ENCODE peak calls at places on chromosome 4, in six cellular contexts. X, Y, H, M, Z and D are unnamed samples.

GRCh38 chr4:74267998-74268606 is 40.2 kb upstream of the EPGN start:
- DNase-seq in Y (no peak), X (peak; percentile 83), Z (no peak), M (no peak), H (no peak), D (no peak)

GRCh38 chr4:2087170-2087569 is 28.0 kb downstream of the NAT8L start:
- DNase-seq in H (no peak), Z (peak; percentile 46), M (no peak), Y (no peak), X (no peak), D (no peak)

GRCh38 chr4:56757821-56758400 is 63.6 kb downstream of the SPINK2 start:
- DNase-seq in H (peak; percentile 7), M (peak; percentile 93), Y (no peak), Z (peak; percentile 47), X (no peak), D (peak; percentile 65)

GRCh38 chr4:1109332-1109731 is 4.0 kb downstream of the RNF212 start:
- DNase-seq in Y (no peak), Z (no peak), H (no peak), M (no peak), X (no peak), D (no peak)

GRCh38 chr4:75391489-75392166 is 122.6 kb downstream of the RCHY1 start:
- DNase-seq in M (no peak), H (no peak), Z (no peak), Y (no peak), X (no peak), D (no peak)

GRCh38 chr4:6196871-6197270 is 3.5 kb downstream of the JAKMIP1 start:
- DNase-seq in Y (no peak), X (no peak), M (no peak), Z (no peak), H (no peak), D (no peak)

GRCh38 chr4:157076578-157076947 is 613 bp downstream of the GLRB start:
- DNase-seq in Z (no peak), Y (no peak), M (peak; percentile 28), X (no peak), H (no peak), D (no peak)

GRCh38 chr4:38182334-38182998 is 222.3 kb downstream of the PTTG2 start:
- DNase-seq in X (no peak), H (no peak), Z (no peak), M (no peak), Y (no peak), D (no peak)

GRCh38 chr4:112968456-112969159 is 80.8 kb upstream of the ANK2 start:
- DNase-seq in M (no peak), Z (no peak), Y (no peak), X (peak; percentile 58), H (no peak), D (no peak)

GRCh38 chr4:147691820-147692219 is 7.9 kb upstream of the PRMT9 start:
- DNase-seq in M (no peak), H (no peak), Y (no peak), X (no peak), Z (no peak), D (no peak)

GRCh38 chr4:152398060-152398459 is 137.8 kb downstream of the FBXW7 start:
- DNase-seq in X (no peak), Y (no peak), Z (peak; percentile 4), H (no peak), M (no peak), D (no peak)

GRCh38 chr4:175891863-175892262 is 79.8 kb upstream of the GPM6A start:
- DNase-seq in Y (no peak), H (no peak), M (no peak), X (peak; percentile 2), Z (peak; percentile 3), D (no peak)

GRCh38 chr4:10354225-10354624 is 103.0 kb downstream of the ZNF518B start:
- DNase-seq in M (peak; percentile 88), H (no peak), Y (no peak), Z (no peak), X (no peak), D (no peak)

GRCh38 chr4:90495211-90495610 is 368.0 kb downstream of the CCSER1 start:
- DNase-seq in Y (no peak), Z (no peak), X (no peak), H (no peak), M (no peak), D (no peak)

GRCh38 chr4:67546971-67547370 is 1.7 kb upstream of the CENPC start:
- DNase-seq in M (no peak), X (no peak), Y (no peak), H (no peak), Z (no peak), D (no peak)

GRCh38 chr4:18935956-18936355 is 914.4 kb upstream of the LCORL start:
- DNase-seq in M (peak; percentile 63), H (no peak), X (no peak), Z (no peak), Y (no peak), D (no peak)
- H3K27ac ChIP-seq in M (no peak overlapping the region), H (no peak overlapping the region), X (no peak overlapping the region), Z (no peak overlapping the region), Y (no peak overlapping the region), D (no peak overlapping the region)

GRCh38 chr4:169791527-169792156 is 33.9 kb upstream of the HPF1 start:
- DNase-seq in M (peak; percentile 28), Y (no peak), Z (peak; percentile 54), X (peak; percentile 65), H (no peak), D (no peak)
- H3K4me3 ChIP-seq in M (no peak overlapping the region), Y (peak overlapping the region; percentile 53), Z (peak overlapping the region; percentile 37), X (peak overlapping the region; percentile 37), H (no peak overlapping the region), D (no peak overlapping the region)

DNA sequence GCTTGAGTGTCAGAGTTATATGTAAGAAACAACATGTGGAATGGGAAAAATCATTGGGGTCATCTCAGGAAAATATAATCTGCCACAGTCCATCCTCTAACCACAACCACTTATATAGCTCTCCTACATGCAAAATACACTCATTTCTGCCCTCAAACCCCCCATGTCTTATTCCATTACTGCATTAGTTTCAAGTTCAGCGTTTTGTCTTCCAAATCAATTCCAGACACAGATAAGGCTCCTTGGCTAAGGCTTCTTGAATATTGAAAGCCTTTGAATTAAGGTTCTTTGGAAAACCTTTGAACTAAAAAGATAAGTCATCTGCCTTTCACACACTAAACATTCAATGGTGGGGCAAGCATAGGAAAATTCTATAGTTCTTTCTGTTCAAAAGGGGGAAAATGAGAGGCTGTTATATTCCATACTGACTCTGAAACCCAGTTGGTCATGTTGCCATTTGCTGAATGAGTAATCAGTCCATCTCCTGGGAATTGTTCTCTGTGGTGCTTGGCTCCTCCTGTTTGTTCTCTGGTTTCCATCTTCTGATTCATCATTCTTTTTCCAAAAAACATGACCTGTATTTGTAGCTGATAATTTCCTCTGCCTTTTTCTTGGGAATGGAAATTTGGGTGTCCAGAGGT is 218.7 kb downstream of the BMPR1B start:
- DNase-seq in Y (no peak), H (no peak), Z (no peak), M (no peak), X (peak; percentile 56), D (no peak)
- H3K4me1 ChIP-seq in Y (no peaks in the 10 kb centered on the region), H (no peaks in the 10 kb centered on the region), Z (no peaks in the 10 kb centered on the region), M (no peaks in the 10 kb centered on the region), X (no peaks in the 10 kb centered on the region), D (no peaks in the 10 kb centered on the region)

GRCh38 chr4:70660106-70660505 is 6.2 kb downstream of the JCHAIN start:
- DNase-seq in H (no peak), Z (no peak), X (no peak), Y (no peak), M (no peak), D (no peak)

GRCh38 chr4:70654605-70655011 is 11.7 kb downstream of the JCHAIN start:
- DNase-seq in M (no peak), H (no peak), Z (no peak), Y (no peak), X (no peak), D (no peak)

GRCh38 chr4:70651864-70652506 is 14.3 kb downstream of the JCHAIN start:
- DNase-seq in X (peak; percentile 29), Y (no peak), H (no peak), M (no peak), Z (peak; percentile 27), D (no peak)

DNA sequence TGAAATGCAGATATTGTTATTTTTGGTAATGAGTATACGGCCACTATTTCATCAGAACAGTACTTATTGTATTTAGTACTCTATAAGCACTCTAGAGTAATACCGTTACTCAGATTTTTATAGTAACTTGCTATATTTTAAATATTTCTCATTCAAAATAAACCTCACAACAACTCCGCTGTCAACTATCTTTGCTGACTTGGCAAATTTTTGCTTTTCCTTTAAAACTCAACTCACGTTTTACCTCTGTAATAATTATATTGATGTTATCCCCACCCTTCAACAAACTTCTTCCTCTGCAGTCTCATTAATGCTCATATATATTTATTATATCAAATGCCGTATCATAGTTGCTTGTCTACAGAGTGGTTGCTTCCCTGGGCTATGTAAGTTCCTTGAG is 9.0 kb downstream of the JCHAIN start:
- DNase-seq in H (no peak), M (no peak), Z (no peak), Y (no peak), X (no peak), D (no peak)
- H3K27ac ChIP-seq in H (no peak overlapping the region), M (no peak overlapping the region), Z (no peak overlapping the region), Y (no peak overlapping the region), X (no peak overlapping the region), D (no peak overlapping the region)

DNA sequence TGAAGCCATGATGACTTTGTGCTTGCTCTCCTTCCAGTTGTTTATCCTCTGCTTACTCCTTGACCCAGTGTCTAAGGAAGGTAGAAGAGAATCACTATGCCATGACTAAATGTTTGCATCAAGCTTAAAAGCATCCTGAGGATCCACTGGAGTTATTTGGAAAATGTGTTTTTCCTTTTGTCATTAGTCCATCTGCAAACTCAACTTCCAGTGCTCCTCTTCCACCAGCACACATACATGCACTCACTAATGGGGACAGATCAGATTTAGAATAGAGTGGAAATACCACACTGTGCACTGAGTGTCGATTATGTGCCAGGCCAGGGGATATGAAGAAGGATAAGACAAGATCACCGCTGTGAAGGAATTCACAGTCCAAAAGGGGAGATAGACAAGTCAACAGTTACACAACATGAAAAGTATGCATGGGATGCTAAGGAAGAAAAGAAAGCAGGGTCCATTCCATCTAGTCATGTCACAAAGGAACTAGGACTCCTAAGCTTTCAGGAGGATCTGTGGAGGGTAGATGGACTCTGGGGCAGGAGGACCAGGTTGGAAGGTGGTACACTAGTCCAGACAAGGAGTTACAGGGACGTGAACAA is 1.9 kb downstream of the OCIAD2 start:
- DNase-seq in H (no peak), Z (no peak), X (no peak), M (no peak), Y (no peak), D (no peak)
- H3K4me3 ChIP-seq in H (peak overlapping the region; percentile 82), Z (no peak overlapping the region), X (no peak overlapping the region), M (no peak overlapping the region), Y (no peak overlapping the region), D (no peak overlapping the region)

DNA sequence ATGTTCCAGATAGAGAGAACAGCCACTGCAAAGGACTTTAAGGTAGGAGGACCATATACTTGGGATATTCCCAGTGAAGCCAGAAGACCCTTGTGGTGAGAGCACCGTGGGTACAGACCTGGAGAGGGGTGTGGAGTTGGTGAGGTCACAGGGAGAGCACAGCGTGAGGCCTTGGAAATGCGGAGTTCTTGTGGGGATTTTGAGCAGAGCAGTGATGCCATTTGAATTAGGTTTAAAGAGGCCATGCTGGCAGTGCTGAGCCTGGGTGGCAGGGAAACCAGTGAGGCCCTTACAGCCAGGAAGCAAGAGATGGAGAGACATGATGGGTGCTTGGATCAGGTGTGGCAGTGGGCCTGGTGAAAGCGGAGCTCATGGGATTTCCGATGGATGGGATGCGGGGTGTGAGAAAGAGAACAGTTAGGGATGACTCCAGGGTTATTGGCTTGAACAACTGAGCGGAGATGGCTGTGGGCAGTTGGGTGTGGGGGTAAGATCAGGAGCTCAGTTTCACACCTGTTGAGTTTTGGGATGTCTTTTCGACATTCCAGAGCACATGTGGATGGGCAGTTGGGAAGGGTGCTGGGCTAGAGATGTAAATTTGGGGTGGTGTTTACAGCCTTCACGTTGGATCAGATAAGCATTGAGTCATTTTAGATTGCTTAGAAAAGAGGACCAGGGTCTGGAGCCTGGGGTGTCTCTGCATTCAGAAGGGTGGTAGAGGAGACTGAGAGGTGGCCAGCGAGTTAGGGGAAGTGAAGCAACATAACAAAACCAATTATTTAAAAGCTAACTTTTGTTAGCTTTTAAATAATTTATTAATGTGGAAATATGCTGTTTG is 68.9 kb downstream of the TMEM131L start:
- DNase-seq in H (no peak), M (no peak), X (no peak), Y (no peak), Z (no peak), D (no peak)
- H3K4me1 ChIP-seq in H (peaks cover 88% of the 10 kb centered on the region), M (peaks cover 7% of the 10 kb centered on the region), X (peaks cover 7% of the 10 kb centered on the region), Y (peaks cover 84% of the 10 kb centered on the region), Z (no peaks in the 10 kb centered on the region), D (peaks cover 95% of the 10 kb centered on the region)